ENCODE peak calls at places on chromosomes 5 and 9, in seven cellular contexts. X is IMR-90; P is stomach; H is CD4-positive, CD25-positive, alpha-beta regulatory T cell; U is HFF-Myc; S is central memory CD4-positive, alpha-beta T cell; T is H54. G is an unnamed sample.

GRCh38 chr5:60639544-60639943 is 60.4 kb downstream of the DEPDC1B start:
- DNase-seq in X (no peak), P (no peak), H (no peak), U (no peak), S (no peak), T (no peak), G (no peak)

GRCh38 chr9:13810510-13810909 is 503.4 kb downstream of the NFIB start:
- DNase-seq in X (no peak), P (no peak), H (no peak), U (no peak), S (no peak), T (no peak), G (no peak)

GRCh38 chr9:87792831-87793288 is 66.9 kb downstream of the CTSL start:
- DNase-seq in X (peak; percentile 43), P (peak; percentile 40), H (no peak), U (peak; percentile 56), S (no peak), T (peak; percentile 94), G (no peak)

GRCh38 chr5:137372386-137373160 is 126.6 kb downstream of the SPOCK1 start:
- DNase-seq in X (peak; percentile 7), P (no peak), H (no peak), U (no peak), S (no peak), T (no peak), G (no peak)

GRCh38 chr5:3187846-3188425 is 407.7 kb upstream of the IRX1 start:
- DNase-seq in X (no peak), P (no peak), H (no peak), U (no peak), S (no peak), T (no peak), G (no peak)

GRCh38 chr9:33931326-33931725 is 114.4 kb downstream of the UBE2R2 start:
- DNase-seq in X (no peak), P (no peak), H (no peak), U (no peak), S (no peak), T (no peak), G (no peak)

GRCh38 chr5:73088026-73088425 is 32.3 kb upstream of the TMEM171 start:
- DNase-seq in X (peak; percentile 46), P (no peak), H (no peak), U (no peak), S (no peak), T (no peak), G (no peak)

GRCh38 chr9:92970467-92970923 is 23.2 kb downstream of the FGD3 start:
- DNase-seq in X (peak; percentile 4), P (peak; percentile 8), H (no peak), U (peak; percentile 16), S (no peak), T (no peak), G (no peak)

GRCh38 chr5:9047932-9048331 is 497.9 kb downstream of the SEMA5A start:
- DNase-seq in X (no peak), P (no peak), H (no peak), U (no peak), S (no peak), T (no peak), G (no peak)

GRCh38 chr9:107426126-107426525 is 63.4 kb downstream of the KLF4 start:
- DNase-seq in X (no peak), P (no peak), H (no peak), U (no peak), S (no peak), T (no peak), G (no peak)